ENCODE peak calls at places on chromosomes 3 and 15, in four cellular contexts. U, Y, C and F are unnamed samples.

GRCh38 chr3:4761759-4762158 is 217.5 kb upstream of the BHLHE40 start:
- DNase-seq in C (no peak), U (no peak), Y (no peak), F (no peak)

GRCh38 chr3:156892701-156893100 is 66.5 kb downstream of the LEKR1 start:
- DNase-seq in C (no peak), Y (no peak), U (no peak), F (peak)

GRCh38 chr3:100042144-100042543 is 72.2 kb downstream of the FILIP1L start:
- DNase-seq in Y (no peak), U (no peak), C (no peak), F (peak)

GRCh38 chr15:77856718-77857346 is 220.7 kb downstream of the TBC1D2B start:
- DNase-seq in Y (no peak), U (no peak), C (no peak), F (no peak)

GRCh38 chr3:128598884-128599664 is 51.5 kb downstream of the RPN1 start:
- DNase-seq in U (no peak), Y (no peak), C (no peak), F (no peak)

GRCh38 chr3:60650171-60650570 is 601.1 kb downstream of the FHIT start:
- DNase-seq in C (no peak), Y (no peak), U (no peak), F (no peak)

GRCh38 chr15:82312611-82313349 is 36.5 kb downstream of the GOLGA6L10 start:
- DNase-seq in Y (no peak), U (no peak), C (peak), F (peak)

GRCh38 chr15:86362556-86362955 is 282.9 kb downstream of the AGBL1 start:
- DNase-seq in Y (no peak), C (no peak), U (no peak), F (peak)

GRCh38 chr3:9703736-9704342 is at the start of gene CPNE9:
- DNase-seq in Y (peak), C (no peak), U (no peak), F (no peak)

DNA sequence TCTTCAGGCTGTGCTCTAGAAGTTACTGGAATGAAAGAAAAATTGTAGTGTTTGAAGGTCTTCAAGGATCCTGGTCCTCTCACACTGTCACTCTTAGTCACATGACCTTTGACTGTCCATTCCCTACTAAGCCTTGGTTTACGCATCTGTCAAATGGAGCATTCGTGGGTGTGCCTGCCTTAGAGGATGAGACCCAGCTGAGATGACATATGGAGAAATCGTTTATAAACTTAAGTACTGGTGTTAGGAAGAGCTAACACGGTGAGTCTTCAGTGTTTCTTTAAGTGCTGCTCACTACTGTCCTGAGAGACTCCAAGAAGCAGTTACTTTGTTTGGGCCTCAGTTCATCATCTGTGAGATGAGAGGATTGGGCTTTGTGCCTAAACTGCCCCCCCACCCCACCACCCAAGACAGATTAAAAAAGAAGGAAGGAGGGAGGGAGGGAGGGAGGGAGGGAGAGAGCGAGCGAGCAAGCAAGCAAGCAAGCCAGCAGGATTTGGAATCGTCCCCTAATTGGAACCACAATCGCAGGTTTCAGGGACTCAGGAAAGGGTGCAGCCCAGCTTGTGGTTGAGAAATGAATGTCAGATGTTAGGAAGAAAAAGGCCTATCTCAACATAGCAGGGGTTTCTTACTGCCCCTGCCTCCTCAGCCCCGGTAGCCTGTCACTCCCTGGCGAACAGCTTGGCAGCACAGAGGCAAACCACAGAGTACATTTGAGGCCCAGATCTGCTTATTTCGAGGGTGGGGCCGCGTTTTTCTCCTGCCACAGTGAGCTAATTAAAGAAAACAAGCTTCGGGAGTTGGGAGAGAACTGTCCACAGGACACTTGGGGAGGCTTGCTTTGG is 32.7 kb downstream of the SMAD3 start:
- DNase-seq in U (no peak), C (no peak), Y (no peak), F (peak)
- H3K4me3 ChIP-seq in U (peak), C (peak), Y (no peak), F (peak)

DNA sequence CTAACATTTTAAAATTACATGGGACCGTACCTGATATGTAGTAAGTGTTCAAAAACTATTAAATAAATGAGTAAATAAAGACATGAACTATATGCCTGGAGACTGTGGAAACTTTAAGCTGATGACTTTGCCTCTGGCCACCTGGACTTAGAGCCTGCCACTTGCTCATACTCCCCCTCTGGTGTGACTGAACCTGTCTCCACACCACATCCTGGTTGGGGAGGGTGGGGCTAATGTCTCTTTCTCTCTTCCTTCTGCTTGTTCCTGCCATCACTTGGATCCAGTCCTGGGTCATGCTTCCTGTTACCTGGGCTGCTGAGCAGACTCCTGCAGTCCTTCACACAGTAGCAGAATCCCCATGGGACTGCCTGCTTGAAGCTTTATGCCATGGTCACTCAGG is 8.2 kb upstream of the TMEM158 start:
- DNase-seq in C (no peak), Y (no peak), U (no peak), F (no peak)
- TF ChIP-seq CTCF in C (no peak), Y (no peak), U (no peak), F (no peak)

DNA sequence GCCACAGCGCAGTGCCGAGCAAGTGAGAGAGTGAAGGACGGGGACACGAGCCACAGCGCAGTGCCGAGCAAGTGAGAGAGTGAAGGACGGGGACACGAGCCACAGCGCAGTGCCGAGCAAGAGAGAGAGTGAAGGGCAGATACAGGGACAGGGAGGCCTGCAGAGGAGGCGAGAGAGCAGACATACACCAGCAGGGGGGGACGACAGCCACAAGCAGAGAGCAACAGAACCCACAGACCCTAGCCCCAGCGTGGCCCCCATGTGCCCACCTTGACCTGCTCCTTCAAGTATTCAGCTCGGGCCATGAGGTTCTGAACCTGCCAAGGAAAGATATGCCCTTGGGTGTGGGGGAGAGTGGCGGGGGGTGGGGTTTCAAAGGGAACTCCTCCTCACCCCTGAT is 5.5 kb downstream of the ULK3 start:
- DNase-seq in C (no peak), Y (no peak), U (no peak), F (no peak)
- H3K4me3 ChIP-seq in C (no peak), Y (no peak), U (no peak), F (no peak)

DNA sequence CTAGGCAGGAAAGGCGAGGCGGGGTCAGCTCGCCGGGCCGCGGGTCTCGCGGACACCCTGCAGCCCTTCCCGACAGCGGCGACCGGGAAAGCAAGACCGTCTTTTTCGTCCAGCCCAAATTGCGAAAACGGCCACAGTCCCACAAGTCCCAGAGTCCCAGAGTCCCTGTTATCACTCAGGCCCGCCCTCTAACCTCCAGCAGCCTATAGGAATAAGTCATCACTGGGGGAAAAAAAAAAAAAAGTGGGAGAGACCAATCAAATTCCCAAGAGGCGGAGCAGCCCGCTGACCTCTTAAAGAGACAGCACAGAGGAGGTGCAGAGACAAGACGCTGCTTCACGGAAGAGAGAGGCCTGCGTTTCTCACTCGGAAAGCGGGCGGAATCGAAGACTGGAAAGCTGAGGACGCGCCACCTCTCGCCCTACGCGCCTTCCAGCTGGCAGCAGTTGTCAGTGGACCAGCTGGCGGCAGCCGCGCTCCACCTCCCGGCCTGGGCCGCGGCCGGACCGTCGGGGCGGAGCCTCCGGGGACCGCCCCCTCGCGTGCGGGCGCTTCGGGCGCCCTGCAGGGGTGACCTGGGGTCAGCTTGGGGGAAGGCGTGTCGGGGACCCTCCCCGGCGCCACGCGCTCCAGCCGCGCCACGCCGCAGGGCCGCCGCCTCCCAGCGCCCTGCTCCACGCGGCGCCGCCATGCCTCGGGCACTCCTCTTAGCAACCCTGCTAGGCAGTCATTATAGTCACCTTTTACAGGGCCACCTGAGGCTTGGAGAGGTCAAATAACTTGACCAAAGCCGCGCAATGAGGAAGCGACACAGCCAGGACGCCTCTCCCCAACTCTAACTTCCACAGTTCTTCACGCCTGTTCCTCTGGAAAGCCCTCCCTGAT is at the start of gene TPRA1:
- DNase-seq in U (peak), C (peak), Y (peak), F (peak)
- TF ChIP-seq CTCF in U (peak), C (no peak), Y (no peak), F (no peak)